ENCODE peak calls at places on chromosomes 4 and X, in six cellular contexts. One of them, this sample, is unnamed.

GRCh38 chrX:132488819-132489255 is at the start of gene MBNL3:
- DNase-seq in psoas muscle: peak
- DNase-seq in fibroblast of lung: peak
- DNase-seq in fibroblast of mammary gland: peak
- DNase-seq in body of pancreas: peak
- DNase-seq in astrocyte: peak
- DNase-seq in this sample: no peak

GRCh38 chr4:128349921-128350320 is 62.3 kb upstream of the PGRMC2 start:
- DNase-seq in fibroblast of mammary gland: peak
- DNase-seq in body of pancreas: no peak
- DNase-seq in psoas muscle: no peak
- DNase-seq in fibroblast of lung: peak
- DNase-seq in astrocyte: peak
- DNase-seq in this sample: peak

GRCh38 chrX:1392376-1393130 is 640 bp upstream of the SLC25A6 start:
- DNase-seq in fibroblast of mammary gland: peak
- DNase-seq in psoas muscle: peak
- DNase-seq in astrocyte: peak
- DNase-seq in body of pancreas: peak
- DNase-seq in fibroblast of lung: peak
- DNase-seq in this sample: peak

GRCh38 chrX:70554081-70554480 is 109.4 kb downstream of the DLG3 start:
- DNase-seq in fibroblast of mammary gland: peak
- DNase-seq in astrocyte: peak
- DNase-seq in psoas muscle: no peak
- DNase-seq in body of pancreas: no peak
- DNase-seq in fibroblast of lung: peak
- DNase-seq in this sample: no peak

GRCh38 chrX:40773188-40773587 is 37.8 kb upstream of the MED14 start:
- DNase-seq in psoas muscle: no peak
- DNase-seq in body of pancreas: no peak
- DNase-seq in fibroblast of mammary gland: no peak
- DNase-seq in astrocyte: no peak
- DNase-seq in fibroblast of lung: no peak
- DNase-seq in this sample: no peak

GRCh38 chrX:150899191-150899757 is 806 bp upstream of the CD99L2 start:
- DNase-seq in fibroblast of mammary gland: peak
- DNase-seq in astrocyte: peak
- DNase-seq in psoas muscle: peak
- DNase-seq in fibroblast of lung: peak
- DNase-seq in body of pancreas: peak
- DNase-seq in this sample: no peak

GRCh38 chr4:1077711-1078477 is 35.5 kb downstream of the RNF212 start:
- DNase-seq in astrocyte: no peak
- DNase-seq in fibroblast of lung: no peak
- DNase-seq in fibroblast of mammary gland: no peak
- DNase-seq in psoas muscle: no peak
- DNase-seq in body of pancreas: no peak
- DNase-seq in this sample: no peak

GRCh38 chrX:67574696-67575095 is 30.9 kb downstream of the AR start:
- DNase-seq in body of pancreas: no peak
- DNase-seq in fibroblast of mammary gland: no peak
- DNase-seq in astrocyte: peak
- DNase-seq in fibroblast of lung: peak
- DNase-seq in psoas muscle: no peak
- DNase-seq in this sample: no peak

GRCh38 chrX:1422135-1422465 is 30.2 kb upstream of the SLC25A6 start:
- DNase-seq in body of pancreas: no peak
- DNase-seq in fibroblast of lung: no peak
- DNase-seq in psoas muscle: no peak
- DNase-seq in fibroblast of mammary gland: no peak
- DNase-seq in astrocyte: no peak
- DNase-seq in this sample: no peak

GRCh38 chr4:93764647-93765246 is 63.8 kb upstream of the ATOH1 start:
- DNase-seq in psoas muscle: no peak
- DNase-seq in fibroblast of mammary gland: peak
- DNase-seq in fibroblast of lung: peak
- DNase-seq in body of pancreas: peak
- DNase-seq in astrocyte: peak
- DNase-seq in this sample: no peak

GRCh38 chr4:98630804-98631454 is 27.5 kb downstream of the TSPAN5 start:
- DNase-seq in fibroblast of mammary gland: peak
- DNase-seq in fibroblast of lung: peak
- DNase-seq in astrocyte: no peak
- DNase-seq in psoas muscle: no peak
- DNase-seq in body of pancreas: peak
- DNase-seq in this sample: no peak

GRCh38 chrX:24513416-24513815 is 48.3 kb downstream of the PDK3 start:
- DNase-seq in fibroblast of mammary gland: no peak
- DNase-seq in psoas muscle: no peak
- DNase-seq in astrocyte: no peak
- DNase-seq in body of pancreas: no peak
- DNase-seq in fibroblast of lung: no peak
- DNase-seq in this sample: no peak

GRCh38 chr4:156408749-156409148 is 455.1 kb upstream of the CTSO start:
- DNase-seq in astrocyte: no peak
- DNase-seq in fibroblast of mammary gland: no peak
- DNase-seq in body of pancreas: no peak
- DNase-seq in fibroblast of lung: peak
- DNase-seq in psoas muscle: no peak
- DNase-seq in this sample: no peak

GRCh38 chrX:139692908-139693307 is 15.1 kb downstream of the MCF2 start:
- DNase-seq in fibroblast of mammary gland: no peak
- DNase-seq in fibroblast of lung: no peak
- DNase-seq in body of pancreas: no peak
- DNase-seq in psoas muscle: no peak
- DNase-seq in astrocyte: no peak
- DNase-seq in this sample: no peak

GRCh38 chrX:139692506-139692849 is 15.5 kb downstream of the MCF2 start:
- DNase-seq in astrocyte: no peak
- DNase-seq in fibroblast of mammary gland: peak
- DNase-seq in fibroblast of lung: no peak
- DNase-seq in body of pancreas: peak
- DNase-seq in psoas muscle: no peak
- DNase-seq in this sample: no peak

GRCh38 chrX:139691493-139691842 is 16.5 kb downstream of the MCF2 start:
- DNase-seq in body of pancreas: peak
- DNase-seq in astrocyte: no peak
- DNase-seq in psoas muscle: no peak
- DNase-seq in fibroblast of lung: peak
- DNase-seq in fibroblast of mammary gland: peak
- DNase-seq in this sample: no peak

DNA sequence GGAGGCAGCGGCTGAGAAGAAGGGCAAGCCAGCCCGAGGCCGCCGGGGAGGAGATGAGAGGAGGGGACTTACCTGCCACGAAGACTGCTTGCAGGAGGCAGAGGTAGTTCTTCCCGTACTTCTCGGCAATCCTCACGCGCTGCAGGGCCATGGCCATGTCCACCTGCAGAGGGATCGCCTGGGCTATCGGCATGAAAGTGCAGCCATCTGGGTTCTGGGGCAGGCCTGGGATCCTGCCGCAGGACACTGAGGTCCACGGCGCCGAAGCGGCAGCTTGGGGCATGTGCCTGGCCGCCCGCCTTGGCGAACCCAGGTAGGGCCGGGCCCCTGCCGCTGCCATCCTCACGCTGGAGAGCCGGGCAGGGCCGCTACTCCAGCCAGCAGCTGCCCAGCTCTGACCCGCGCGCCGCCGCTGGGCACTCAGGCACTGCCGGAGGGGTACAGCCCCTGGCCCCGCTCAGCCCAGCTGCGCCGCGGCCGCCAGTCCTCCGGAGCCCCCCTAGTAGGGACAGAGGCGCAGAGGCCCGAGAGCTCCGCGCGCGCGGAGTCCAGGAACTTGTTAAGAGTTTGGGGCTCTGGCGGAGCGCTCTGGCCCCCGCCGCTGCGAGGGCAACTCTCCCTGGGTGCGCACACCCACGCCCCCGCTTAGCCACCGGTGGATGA is 16.0 kb downstream of the MCF2 start:
- DNase-seq in fibroblast of mammary gland: no peak
- DNase-seq in fibroblast of lung: peak
- DNase-seq in astrocyte: no peak
- DNase-seq in body of pancreas: no peak
- DNase-seq in psoas muscle: peak
- DNase-seq in this sample: no peak
- H3K4me3 ChIP-seq in fibroblast of mammary gland: peak
- H3K4me3 ChIP-seq in fibroblast of lung: peak
- H3K4me3 ChIP-seq in astrocyte: peak
- H3K4me3 ChIP-seq in body of pancreas: no peak
- H3K4me3 ChIP-seq in psoas muscle: peak
- H3K4me3 ChIP-seq in this sample: peak

GRCh38 chrX:103360092-103360491 is 3.8 kb downstream of the TCEAL9 start:
- DNase-seq in fibroblast of mammary gland: no peak
- DNase-seq in fibroblast of lung: no peak
- DNase-seq in astrocyte: no peak
- DNase-seq in body of pancreas: no peak
- DNase-seq in psoas muscle: no peak
- DNase-seq in this sample: no peak

GRCh38 chrX:103356897-103357296 is 591 bp downstream of the TCEAL9 start:
- DNase-seq in fibroblast of lung: no peak
- DNase-seq in body of pancreas: peak
- DNase-seq in astrocyte: no peak
- DNase-seq in fibroblast of mammary gland: no peak
- DNase-seq in psoas muscle: no peak
- DNase-seq in this sample: no peak

GRCh38 chrX:103357871-103358270 is 1.6 kb downstream of the TCEAL9 start:
- DNase-seq in body of pancreas: no peak
- DNase-seq in fibroblast of mammary gland: no peak
- DNase-seq in fibroblast of lung: no peak
- DNase-seq in astrocyte: no peak
- DNase-seq in psoas muscle: no peak
- DNase-seq in this sample: no peak

GRCh38 chrX:103360916-103361315 is 4.6 kb downstream of the TCEAL9 start:
- DNase-seq in fibroblast of mammary gland: no peak
- DNase-seq in body of pancreas: no peak
- DNase-seq in fibroblast of lung: no peak
- DNase-seq in astrocyte: no peak
- DNase-seq in psoas muscle: no peak
- DNase-seq in this sample: no peak

DNA sequence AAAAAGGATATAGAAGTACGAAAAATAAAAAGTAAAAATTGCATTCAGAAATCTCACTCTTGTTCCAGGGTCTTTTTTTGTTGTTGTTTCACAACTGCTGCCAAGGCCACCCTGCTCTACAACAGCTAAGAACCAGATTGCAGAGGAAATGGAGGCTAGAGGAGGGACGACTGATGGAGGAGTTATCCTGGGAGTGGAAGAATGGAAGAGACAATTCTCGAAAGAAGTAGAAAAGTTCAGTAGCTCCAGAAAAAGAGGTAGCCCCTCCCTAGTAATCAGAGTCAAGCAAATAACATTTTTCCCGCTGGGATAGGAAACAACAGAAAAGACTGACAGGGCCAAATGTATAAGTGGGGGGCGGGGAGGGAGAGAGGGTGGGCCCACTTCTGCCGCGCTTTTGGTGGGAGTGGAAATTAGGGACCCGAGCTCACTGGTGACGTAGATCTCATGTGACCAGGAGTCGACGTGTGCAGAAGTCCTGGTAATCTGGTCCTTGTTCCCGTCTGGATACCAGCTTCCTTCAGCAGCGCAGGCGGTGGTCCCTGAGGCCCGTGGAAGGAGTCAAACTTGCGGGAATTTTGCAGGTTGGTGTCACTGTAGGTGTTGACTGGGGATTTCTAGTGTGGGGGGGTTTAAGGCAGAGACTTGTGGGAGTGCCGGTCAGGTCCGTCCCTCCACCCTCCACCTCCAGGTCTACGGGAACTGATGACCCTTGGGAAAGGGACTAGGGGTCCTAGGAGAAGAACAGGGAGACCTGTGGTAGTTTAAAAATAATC is at the start of gene TCEAL9:
- DNase-seq in fibroblast of lung: peak
- DNase-seq in body of pancreas: peak
- DNase-seq in psoas muscle: peak
- DNase-seq in astrocyte: peak
- DNase-seq in fibroblast of mammary gland: peak
- DNase-seq in this sample: peak
- H3K4me3 ChIP-seq in fibroblast of lung: peak
- H3K4me3 ChIP-seq in body of pancreas: peak
- H3K4me3 ChIP-seq in psoas muscle: peak
- H3K4me3 ChIP-seq in astrocyte: peak
- H3K4me3 ChIP-seq in fibroblast of mammary gland: peak
- H3K4me3 ChIP-seq in this sample: peak

GRCh38 chr4:183659919-183660318 is 826 bp downstream of the TRAPPC11 start:
- DNase-seq in astrocyte: no peak
- DNase-seq in body of pancreas: no peak
- DNase-seq in psoas muscle: no peak
- DNase-seq in fibroblast of mammary gland: no peak
- DNase-seq in fibroblast of lung: peak
- DNase-seq in this sample: no peak

GRCh38 chr4:183659029-183659870 is at the start of the genes RWDD4 and TRAPPC11:
- DNase-seq in astrocyte: peak
- DNase-seq in fibroblast of mammary gland: peak
- DNase-seq in body of pancreas: peak
- DNase-seq in fibroblast of lung: peak
- DNase-seq in psoas muscle: peak
- DNase-seq in this sample: peak

GRCh38 chr4:183658362-183659028 is 490 bp downstream of the RWDD4 start:
- DNase-seq in fibroblast of lung: no peak
- DNase-seq in psoas muscle: peak
- DNase-seq in astrocyte: no peak
- DNase-seq in body of pancreas: peak
- DNase-seq in fibroblast of mammary gland: no peak
- DNase-seq in this sample: no peak

GRCh38 chr4:183657564-183657963 is 1.4 kb downstream of the RWDD4 start:
- DNase-seq in body of pancreas: no peak
- DNase-seq in astrocyte: no peak
- DNase-seq in fibroblast of mammary gland: no peak
- DNase-seq in psoas muscle: no peak
- DNase-seq in fibroblast of lung: peak
- DNase-seq in this sample: no peak
- H3K4me3 ChIP-seq in body of pancreas: no peak
- H3K4me3 ChIP-seq in astrocyte: peak
- H3K4me3 ChIP-seq in fibroblast of mammary gland: peak
- H3K4me3 ChIP-seq in psoas muscle: peak
- H3K4me3 ChIP-seq in fibroblast of lung: peak
- H3K4me3 ChIP-seq in this sample: peak

DNA sequence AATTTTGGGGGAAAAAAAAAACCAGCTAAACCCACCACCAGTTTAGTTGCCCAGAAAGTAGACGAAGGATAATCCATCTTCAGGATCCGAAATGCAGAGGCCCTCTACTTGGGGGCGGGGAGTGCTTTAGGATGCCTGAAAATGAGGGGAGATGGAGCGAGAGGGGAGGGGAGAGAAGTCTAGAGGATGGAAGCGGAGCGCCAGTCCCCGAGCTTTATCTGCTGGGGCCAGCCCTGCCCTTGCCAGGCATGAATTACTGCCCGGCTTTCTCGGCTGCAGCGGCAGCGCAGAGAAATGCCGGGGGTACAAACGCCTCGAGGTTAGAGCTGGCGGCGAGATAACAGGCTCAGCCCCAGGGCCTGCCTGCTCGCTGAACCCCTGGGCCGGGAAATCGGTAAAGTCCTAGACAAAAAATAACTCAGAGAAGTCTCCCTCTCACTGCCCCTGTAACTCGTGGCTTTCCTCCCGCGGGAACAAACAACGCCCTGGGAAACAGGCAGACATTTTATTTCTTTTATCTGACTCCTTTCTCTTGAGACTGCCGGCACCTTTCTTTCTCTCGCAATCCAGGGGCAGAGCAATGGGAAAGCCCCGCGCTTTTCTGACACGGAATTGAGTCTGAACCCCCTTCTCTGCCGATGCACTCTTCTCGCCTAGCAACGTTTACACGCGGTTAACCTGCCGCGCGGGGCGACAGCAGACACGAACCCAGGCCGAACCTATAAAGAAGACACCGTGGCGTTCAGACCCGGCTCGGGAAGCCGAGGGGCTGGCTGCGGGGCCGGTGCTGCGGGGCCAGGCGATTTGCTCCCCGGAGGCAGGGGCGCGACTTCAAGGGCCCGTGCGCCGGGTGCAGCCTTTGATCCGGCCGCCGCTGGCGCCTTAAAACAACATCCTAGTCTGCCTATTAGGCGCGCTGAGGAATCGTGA is 3.1 kb upstream of the MSX1 start:
- DNase-seq in fibroblast of mammary gland: no peak
- DNase-seq in psoas muscle: peak
- DNase-seq in body of pancreas: no peak
- DNase-seq in astrocyte: no peak
- DNase-seq in fibroblast of lung: no peak
- DNase-seq in this sample: no peak
- H3K4me3 ChIP-seq in fibroblast of mammary gland: no peak
- H3K4me3 ChIP-seq in psoas muscle: peak
- H3K4me3 ChIP-seq in body of pancreas: no peak
- H3K4me3 ChIP-seq in astrocyte: peak
- H3K4me3 ChIP-seq in fibroblast of lung: peak
- H3K4me3 ChIP-seq in this sample: peak